ENCODE peak calls at places on chromosome 14, in eight cellular contexts. One of them, this sample, is unnamed.
A peak's percentile ranks its signal among the peaks of the same experiment; 100 is the strongest.

GRCh38 chr14:53472306-53472705 is 319.2 kb upstream of the DDHD1 start:
- DNase-seq in GM23338: no peak
- DNase-seq in AG04450: no peak
- DNase-seq in lung: no peak
- DNase-seq in ovary: no peak
- DNase-seq in PC-3: no peak
- DNase-seq in testis: no peak
- DNase-seq in mammary epithelial cell: no peak
- DNase-seq in this sample: no peak

GRCh38 chr14:83874662-83875061 is 1655.3 kb upstream of the FLRT2 start:
- DNase-seq in GM23338: no peak
- DNase-seq in AG04450: no peak
- DNase-seq in lung: no peak
- DNase-seq in ovary: no peak
- DNase-seq in PC-3: no peak
- DNase-seq in testis: no peak
- DNase-seq in mammary epithelial cell: no peak
- DNase-seq in this sample: no peak

GRCh38 chr14:32049361-32050103 is 27.6 kb upstream of the ARHGAP5 start:
- DNase-seq in GM23338: no peak
- DNase-seq in AG04450: no peak
- DNase-seq in lung: no peak
- DNase-seq in ovary: no peak
- DNase-seq in PC-3: peak; percentile 10
- DNase-seq in testis: no peak
- DNase-seq in mammary epithelial cell: peak; percentile 35
- DNase-seq in this sample: no peak

GRCh38 chr14:56579345-56580316 is at the start of gene TMEM260:
- DNase-seq in GM23338: peak; percentile 94
- DNase-seq in AG04450: peak; percentile 77
- DNase-seq in lung: peak; percentile 89
- DNase-seq in ovary: peak; percentile 84
- DNase-seq in PC-3: peak; percentile 98
- DNase-seq in testis: peak; percentile 91
- DNase-seq in mammary epithelial cell: peak; percentile 81
- DNase-seq in this sample: peak; percentile 91

GRCh38 chr14:20782280-20782890 is 1.3 kb downstream of the RNASE6 start:
- DNase-seq in GM23338: peak; percentile 40
- DNase-seq in AG04450: no peak
- DNase-seq in lung: no peak
- DNase-seq in ovary: no peak
- DNase-seq in PC-3: peak; percentile 31
- DNase-seq in testis: no peak
- DNase-seq in mammary epithelial cell: no peak
- DNase-seq in this sample: no peak

GRCh38 chr14:87992349-87992719 is 648 bp downstream of the GALC start:
- DNase-seq in GM23338: peak; percentile 50
- DNase-seq in AG04450: no peak
- DNase-seq in lung: no peak
- DNase-seq in ovary: no peak
- DNase-seq in PC-3: no peak
- DNase-seq in testis: no peak
- DNase-seq in mammary epithelial cell: peak; percentile 2
- DNase-seq in this sample: no peak

GRCh38 chr14:30450620-30451019 is 108.3 kb upstream of the G2E3 start:
- DNase-seq in GM23338: no peak
- DNase-seq in AG04450: no peak
- DNase-seq in lung: no peak
- DNase-seq in ovary: no peak
- DNase-seq in PC-3: no peak
- DNase-seq in testis: no peak
- DNase-seq in mammary epithelial cell: peak; percentile 3
- DNase-seq in this sample: no peak

GRCh38 chr14:61460853-61461611 is 139.7 kb downstream of the PRKCH start:
- DNase-seq in GM23338: no peak
- DNase-seq in AG04450: no peak
- DNase-seq in lung: no peak
- DNase-seq in ovary: no peak
- DNase-seq in PC-3: peak; percentile 82
- DNase-seq in testis: peak; percentile 63
- DNase-seq in mammary epithelial cell: peak; percentile 91
- DNase-seq in this sample: no peak

DNA sequence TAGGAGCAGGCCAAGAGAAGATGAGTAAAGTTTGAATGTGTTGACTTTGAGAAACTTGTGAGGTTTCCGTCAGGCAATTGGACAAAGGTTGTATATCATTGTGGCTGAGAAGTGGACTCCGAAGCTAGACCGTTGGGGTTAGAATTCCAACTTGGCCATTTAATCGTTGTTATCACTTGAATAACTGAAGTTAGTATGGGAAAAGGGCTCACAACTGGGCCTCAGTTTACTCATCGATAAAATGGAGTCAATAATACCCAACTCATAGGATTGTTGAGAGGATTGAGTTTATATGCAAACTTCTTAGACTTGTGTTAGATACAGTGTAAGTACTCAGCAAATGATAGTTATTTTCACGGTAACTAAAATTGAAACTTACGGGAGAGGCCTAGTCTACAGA is 846 bp downstream of the SLIRP start:
- DNase-seq in GM23338: no peak
- DNase-seq in AG04450: no peak
- DNase-seq in lung: no peak
- DNase-seq in ovary: no peak
- DNase-seq in PC-3: no peak
- DNase-seq in testis: no peak
- DNase-seq in mammary epithelial cell: no peak
- DNase-seq in this sample: no peak
- H3K27me3 ChIP-seq in GM23338: no peaks in the 10 kb centered on the region
- H3K27me3 ChIP-seq in AG04450: no peaks in the 10 kb centered on the region
- H3K27me3 ChIP-seq in lung: no peaks in the 10 kb centered on the region
- H3K27me3 ChIP-seq in ovary: no peaks in the 10 kb centered on the region
- H3K27me3 ChIP-seq in PC-3: no peaks in the 10 kb centered on the region
- H3K27me3 ChIP-seq in testis: no peaks in the 10 kb centered on the region
- H3K27me3 ChIP-seq in mammary epithelial cell: no peaks in the 10 kb centered on the region
- H3K27me3 ChIP-seq in this sample: no peaks in the 10 kb centered on the region

DNA sequence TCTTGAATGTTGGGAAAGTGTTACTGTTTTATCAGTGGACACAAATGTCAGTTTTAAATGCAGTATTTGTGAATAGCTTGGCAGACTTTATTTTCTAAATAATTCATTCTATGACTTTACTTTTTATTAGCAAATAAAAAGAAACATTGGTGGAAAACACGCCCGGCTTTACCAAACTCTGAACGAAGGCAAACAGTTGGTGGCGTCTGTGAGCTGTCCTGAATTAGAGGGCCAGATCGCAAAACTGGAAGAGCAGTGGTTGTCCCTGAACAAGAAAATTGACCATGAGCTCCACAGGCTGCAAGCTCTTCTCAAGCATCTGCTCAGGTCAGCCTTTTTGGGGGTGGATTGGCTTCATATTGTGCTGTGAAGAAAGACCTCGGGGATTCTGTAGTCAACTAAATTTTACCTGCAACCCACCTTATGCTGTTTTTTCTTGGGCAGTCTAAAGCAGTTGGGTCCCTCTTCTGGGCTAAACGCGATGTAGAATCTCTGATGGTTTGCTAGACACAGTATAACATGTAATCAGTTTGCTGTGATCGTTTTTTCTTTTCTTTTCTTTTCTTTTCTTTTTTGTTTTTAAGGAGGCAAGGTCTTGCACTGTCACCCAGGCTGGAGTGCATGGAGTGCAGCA is 156.4 kb downstream of the ESR2 start:
- DNase-seq in GM23338: peak; percentile 40
- DNase-seq in AG04450: no peak
- DNase-seq in lung: no peak
- DNase-seq in ovary: peak; percentile 46
- DNase-seq in PC-3: peak; percentile 64
- DNase-seq in testis: peak; percentile 61
- DNase-seq in mammary epithelial cell: no peak
- DNase-seq in this sample: peak; percentile 60
- TF ChIP-seq CTCF in GM23338: peak; percentile 74
- TF ChIP-seq CTCF in AG04450: peak; percentile 44
- TF ChIP-seq CTCF in lung: no peak
- TF ChIP-seq CTCF in ovary: no peak
- TF ChIP-seq CTCF in PC-3: peak; percentile 78
- TF ChIP-seq CTCF in testis: no peak
- TF ChIP-seq CTCF in mammary epithelial cell: no peak
- TF ChIP-seq CTCF in this sample: peak; percentile 50

DNA sequence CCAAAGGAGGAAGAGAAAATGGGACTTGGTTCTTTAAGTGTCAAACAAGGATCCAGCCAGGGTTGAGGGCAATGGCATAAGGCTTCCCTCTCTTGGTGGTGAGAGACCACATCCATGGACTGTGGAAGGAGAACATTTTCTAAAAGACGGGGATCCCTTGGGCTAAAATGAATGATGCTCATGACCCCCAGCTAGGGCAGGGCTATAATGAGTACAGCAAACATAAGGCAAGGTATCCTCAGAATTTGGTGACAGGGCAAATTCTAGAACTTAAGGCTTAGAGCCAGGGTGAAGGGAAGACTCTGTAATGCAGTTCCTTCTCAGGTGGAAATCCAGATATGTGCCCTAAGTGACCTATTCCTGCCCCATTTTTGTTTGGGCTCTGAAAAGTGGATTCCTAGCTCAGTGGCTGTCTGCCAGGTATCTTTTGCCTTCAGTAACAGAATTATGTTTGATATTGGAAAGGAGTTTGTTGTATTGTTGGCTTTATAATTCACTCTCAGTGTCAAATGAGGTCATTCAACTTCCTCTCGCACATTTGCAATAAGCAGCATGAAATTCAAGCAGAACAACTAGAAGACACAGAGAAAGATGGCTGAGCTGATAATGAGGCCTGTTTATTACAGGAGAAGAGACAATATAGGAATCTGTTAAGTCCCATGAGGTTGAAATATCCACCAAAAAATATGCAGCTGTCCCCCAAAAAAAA is 76.8 kb downstream of the DAD1 start:
- DNase-seq in GM23338: no peak
- DNase-seq in AG04450: no peak
- DNase-seq in lung: no peak
- DNase-seq in ovary: no peak
- DNase-seq in PC-3: no peak
- DNase-seq in testis: no peak
- DNase-seq in mammary epithelial cell: no peak
- DNase-seq in this sample: no peak
- H3K27ac ChIP-seq in GM23338: no peak overlapping the region
- H3K27ac ChIP-seq in AG04450: no peak overlapping the region
- H3K27ac ChIP-seq in lung: no peak overlapping the region
- H3K27ac ChIP-seq in ovary: no peak overlapping the region
- H3K27ac ChIP-seq in PC-3: no peak overlapping the region
- H3K27ac ChIP-seq in testis: peak overlapping the region; percentile 41
- H3K27ac ChIP-seq in mammary epithelial cell: no peak overlapping the region
- H3K27ac ChIP-seq in this sample: no peak overlapping the region

GRCh38 chr14:104798300-104799238 is 2.3 kb upstream of the ZBTB42 start:
- DNase-seq in GM23338: no peak
- DNase-seq in AG04450: no peak
- DNase-seq in lung: no peak
- DNase-seq in ovary: no peak
- DNase-seq in PC-3: no peak
- DNase-seq in testis: no peak
- DNase-seq in mammary epithelial cell: no peak
- DNase-seq in this sample: no peak
- H3K27me3 ChIP-seq in GM23338: peaks cover 63% of the 10 kb centered on the region
- H3K27me3 ChIP-seq in AG04450: no peaks in the 10 kb centered on the region
- H3K27me3 ChIP-seq in lung: no peaks in the 10 kb centered on the region
- H3K27me3 ChIP-seq in ovary: no peaks in the 10 kb centered on the region
- H3K27me3 ChIP-seq in PC-3: no peaks in the 10 kb centered on the region
- H3K27me3 ChIP-seq in testis: no peaks in the 10 kb centered on the region
- H3K27me3 ChIP-seq in mammary epithelial cell: no peaks in the 10 kb centered on the region
- H3K27me3 ChIP-seq in this sample: no peaks in the 10 kb centered on the region

GRCh38 chr14:50530358-50530757 is 2.0 kb downstream of the MAP4K5 start:
- DNase-seq in GM23338: no peak
- DNase-seq in AG04450: no peak
- DNase-seq in lung: no peak
- DNase-seq in ovary: no peak
- DNase-seq in PC-3: peak; percentile 81
- DNase-seq in testis: no peak
- DNase-seq in mammary epithelial cell: peak; percentile 47
- DNase-seq in this sample: no peak

GRCh38 chr14:50530794-50531193 is 1.6 kb downstream of the MAP4K5 start:
- DNase-seq in GM23338: no peak
- DNase-seq in AG04450: no peak
- DNase-seq in lung: no peak
- DNase-seq in ovary: no peak
- DNase-seq in PC-3: peak; percentile 26
- DNase-seq in testis: no peak
- DNase-seq in mammary epithelial cell: peak; percentile 10
- DNase-seq in this sample: no peak

GRCh38 chr14:50532502-50533313 is at the start of gene MAP4K5:
- DNase-seq in GM23338: peak; percentile 91
- DNase-seq in AG04450: peak; percentile 70
- DNase-seq in lung: peak; percentile 91
- DNase-seq in ovary: peak; percentile 91
- DNase-seq in PC-3: peak; percentile 96
- DNase-seq in testis: peak; percentile 93
- DNase-seq in mammary epithelial cell: peak; percentile 86
- DNase-seq in this sample: peak; percentile 94

GRCh38 chr14:50533314-50533705 is 941 bp upstream of the MAP4K5 start:
- DNase-seq in GM23338: no peak
- DNase-seq in AG04450: no peak
- DNase-seq in lung: no peak
- DNase-seq in ovary: no peak
- DNase-seq in PC-3: no peak
- DNase-seq in testis: no peak
- DNase-seq in mammary epithelial cell: no peak
- DNase-seq in this sample: no peak

DNA sequence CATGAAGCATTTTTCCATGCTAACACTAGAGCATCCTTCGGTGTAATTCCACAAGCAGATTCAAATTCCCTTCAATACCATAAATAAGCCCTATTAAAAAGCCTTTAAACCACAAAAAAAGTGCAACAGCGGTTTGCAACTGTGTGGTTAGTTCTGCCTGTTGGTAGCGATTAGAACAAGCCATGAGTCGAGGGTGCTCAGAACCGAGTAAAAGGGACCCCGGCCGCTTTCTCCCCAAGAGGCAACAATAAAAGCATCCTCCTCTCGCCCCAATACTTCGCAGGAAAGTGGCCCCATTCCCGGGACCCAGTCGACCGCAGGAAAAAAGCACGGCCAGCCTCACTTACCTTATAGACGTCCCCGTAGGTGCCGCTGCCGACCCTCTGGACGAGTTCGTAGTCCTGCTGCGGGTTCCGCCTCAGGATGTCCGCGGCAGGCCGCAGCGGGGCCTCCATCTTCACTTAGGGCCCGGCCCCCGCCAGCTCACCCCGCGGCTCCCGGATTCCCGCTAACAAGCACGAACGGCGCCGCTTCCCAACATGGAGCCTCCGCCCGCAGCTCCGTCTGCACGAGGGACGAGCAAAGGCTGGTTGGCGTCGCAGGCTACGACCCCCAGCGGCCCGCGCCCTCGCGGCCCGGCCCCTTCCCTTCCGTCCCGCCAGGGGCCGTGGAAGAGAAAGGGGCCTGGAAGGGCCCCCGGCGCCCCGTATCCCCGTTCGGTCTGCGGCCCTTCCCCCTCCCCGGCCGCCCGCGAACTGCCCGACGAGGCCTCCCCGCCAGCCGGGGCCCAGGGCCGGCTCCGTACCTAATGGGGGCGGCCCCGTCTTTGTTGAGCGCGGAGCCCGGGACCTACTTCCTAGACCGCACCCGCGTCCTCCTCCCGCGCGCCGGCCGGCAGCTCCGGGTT is 521 bp downstream of the MAP4K5 start:
- DNase-seq in GM23338: peak; percentile 77
- DNase-seq in AG04450: no peak
- DNase-seq in lung: peak; percentile 45
- DNase-seq in ovary: peak; percentile 59
- DNase-seq in PC-3: peak; percentile 34
- DNase-seq in testis: peak; percentile 75
- DNase-seq in mammary epithelial cell: peak; percentile 54
- DNase-seq in this sample: peak; percentile 54
- TF ChIP-seq CTCF in GM23338: no peak
- TF ChIP-seq CTCF in AG04450: no peak
- TF ChIP-seq CTCF in lung: no peak
- TF ChIP-seq CTCF in ovary: no peak
- TF ChIP-seq CTCF in PC-3: no peak
- TF ChIP-seq CTCF in testis: no peak
- TF ChIP-seq CTCF in mammary epithelial cell: no peak
- TF ChIP-seq CTCF in this sample: no peak